ENCODE peak calls at places on chromosomes 1 and 21, in five cellular contexts. One of them, this sample, is unnamed.

GRCh38 chr1:17276568-17276967 is 27.7 kb downstream of the PADI3 start:
- DNase-seq in H9: no peak
- DNase-seq in mesenchymal stem cell: no peak
- DNase-seq in H1: no peak
- DNase-seq in trophoblast cell: no peak
- DNase-seq in this sample: no peak

GRCh38 chr1:61055110-61055614 is 27.2 kb upstream of the NFIA start:
- DNase-seq in H9: no peak
- DNase-seq in mesenchymal stem cell: peak; percentile 22
- DNase-seq in H1: no peak
- DNase-seq in trophoblast cell: no peak
- DNase-seq in this sample: no peak

GRCh38 chr1:156893048-156893953 is at the start of gene PEAR1:
- DNase-seq in H9: peak; percentile 61
- DNase-seq in mesenchymal stem cell: peak; percentile 40
- DNase-seq in H1: peak; percentile 78
- DNase-seq in trophoblast cell: no peak
- DNase-seq in this sample: no peak

GRCh38 chr21:45416619-45417018 is 11.7 kb downstream of the COL18A1 start:
- DNase-seq in H9: peak; percentile 62
- DNase-seq in mesenchymal stem cell: no peak
- DNase-seq in H1: no peak
- DNase-seq in trophoblast cell: no peak
- DNase-seq in this sample: no peak

GRCh38 chr1:52139817-52140540 is 1.9 kb upstream of the ZFYVE9 start:
- DNase-seq in H9: no peak
- DNase-seq in mesenchymal stem cell: peak; percentile 94
- DNase-seq in H1: no peak
- DNase-seq in trophoblast cell: no peak
- DNase-seq in this sample: no peak

GRCh38 chr1:18787825-18788385 is 71.6 kb downstream of the TAS1R2 start:
- DNase-seq in H9: no peak
- DNase-seq in mesenchymal stem cell: no peak
- DNase-seq in H1: no peak
- DNase-seq in trophoblast cell: no peak
- DNase-seq in this sample: no peak

GRCh38 chr1:197526736-197527371 is 248.4 kb downstream of the DENND1B start:
- DNase-seq in H9: no peak
- DNase-seq in mesenchymal stem cell: peak; percentile 36
- DNase-seq in H1: no peak
- DNase-seq in trophoblast cell: no peak
- DNase-seq in this sample: no peak

GRCh38 chr21:42400525-42400924 is 3.2 kb upstream of the UBASH3A start:
- DNase-seq in H9: no peak
- DNase-seq in mesenchymal stem cell: peak; percentile 1
- DNase-seq in H1: no peak
- DNase-seq in trophoblast cell: no peak
- DNase-seq in this sample: no peak

GRCh38 chr1:18649713-18650370 is 19.2 kb downstream of the PAX7 start:
- DNase-seq in H9: peak; percentile 75
- DNase-seq in mesenchymal stem cell: no peak
- DNase-seq in H1: peak; percentile 54
- DNase-seq in trophoblast cell: no peak
- DNase-seq in this sample: no peak

GRCh38 chr1:29592731-29593130 is 356.4 kb downstream of the PTPRU start:
- DNase-seq in H9: no peak
- DNase-seq in mesenchymal stem cell: no peak
- DNase-seq in H1: no peak
- DNase-seq in trophoblast cell: no peak
- DNase-seq in this sample: no peak

GRCh38 chr1:155005076-155005971 is 2.7 kb downstream of the ZBTB7B start:
- DNase-seq in H9: no peak
- DNase-seq in mesenchymal stem cell: no peak
- DNase-seq in H1: no peak
- DNase-seq in trophoblast cell: no peak
- DNase-seq in this sample: no peak

GRCh38 chr1:162538815-162539431 is 22.6 kb upstream of the UAP1 start:
- DNase-seq in H9: no peak
- DNase-seq in mesenchymal stem cell: peak; percentile 83
- DNase-seq in H1: no peak
- DNase-seq in trophoblast cell: peak; percentile 90
- DNase-seq in this sample: no peak

GRCh38 chr1:23029337-23029736 is 10.1 kb downstream of the KDM1A start:
- DNase-seq in H9: no peak
- DNase-seq in mesenchymal stem cell: no peak
- DNase-seq in H1: no peak
- DNase-seq in trophoblast cell: no peak
- DNase-seq in this sample: no peak

GRCh38 chr1:226665505-226666163 is 73.4 kb downstream of the ITPKB start:
- DNase-seq in H9: no peak
- DNase-seq in mesenchymal stem cell: no peak
- DNase-seq in H1: no peak
- DNase-seq in trophoblast cell: no peak
- DNase-seq in this sample: no peak
- H3K4ac ChIP-seq in H9: no peak overlapping the region
- H3K4ac ChIP-seq in mesenchymal stem cell: no peak overlapping the region
- H3K4ac ChIP-seq in H1: no peak overlapping the region
- H3K4ac ChIP-seq in trophoblast cell: no peak overlapping the region
- H3K4ac ChIP-seq in this sample: no peak overlapping the region

GRCh38 chr1:24202987-24203386 is 15.9 kb upstream of the IFNLR1 start:
- DNase-seq in H9: no peak
- DNase-seq in mesenchymal stem cell: no peak
- DNase-seq in H1: no peak
- DNase-seq in trophoblast cell: no peak
- DNase-seq in this sample: no peak

GRCh38 chr1:24204116-24204515 is 17.0 kb upstream of the IFNLR1 start:
- DNase-seq in H9: no peak
- DNase-seq in mesenchymal stem cell: no peak
- DNase-seq in H1: no peak
- DNase-seq in trophoblast cell: no peak
- DNase-seq in this sample: no peak

GRCh38 chr1:24201941-24202440 is 14.9 kb upstream of the IFNLR1 start:
- DNase-seq in H9: peak; percentile 83
- DNase-seq in mesenchymal stem cell: peak; percentile 89
- DNase-seq in H1: peak; percentile 93
- DNase-seq in trophoblast cell: peak; percentile 88
- DNase-seq in this sample: peak; percentile 80

GRCh38 chr1:24203404-24203803 is 16.3 kb upstream of the IFNLR1 start:
- DNase-seq in H9: no peak
- DNase-seq in mesenchymal stem cell: no peak
- DNase-seq in H1: no peak
- DNase-seq in trophoblast cell: no peak
- DNase-seq in this sample: no peak

GRCh38 chr1:24202556-24202955 is 15.5 kb upstream of the IFNLR1 start:
- DNase-seq in H9: no peak
- DNase-seq in mesenchymal stem cell: no peak
- DNase-seq in H1: no peak
- DNase-seq in trophoblast cell: no peak
- DNase-seq in this sample: no peak
- H2BK12ac ChIP-seq in H9: no peak overlapping the region
- H2BK12ac ChIP-seq in mesenchymal stem cell: no peak overlapping the region
- H2BK12ac ChIP-seq in H1: peak overlapping the region; percentile 6
- H2BK12ac ChIP-seq in trophoblast cell: no peak overlapping the region
- H2BK12ac ChIP-seq in this sample: peak overlapping the region; percentile 64

GRCh38 chr1:109425902-109426277 is 358 bp downstream of the PSMA5 start:
- DNase-seq in H9: no peak
- DNase-seq in mesenchymal stem cell: peak; percentile 82
- DNase-seq in H1: no peak
- DNase-seq in trophoblast cell: peak; percentile 67
- DNase-seq in this sample: no peak
- H3K4ac ChIP-seq in H9: no peak overlapping the region
- H3K4ac ChIP-seq in mesenchymal stem cell: peak overlapping the region; percentile 78
- H3K4ac ChIP-seq in H1: no peak overlapping the region
- H3K4ac ChIP-seq in trophoblast cell: peak overlapping the region; percentile 60
- H3K4ac ChIP-seq in this sample: no peak overlapping the region

GRCh38 chr1:117932576-117932975 is 3.0 kb downstream of the WDR3 start:
- DNase-seq in H9: no peak
- DNase-seq in mesenchymal stem cell: no peak
- DNase-seq in H1: no peak
- DNase-seq in trophoblast cell: no peak
- DNase-seq in this sample: no peak
- H2BK12ac ChIP-seq in H9: no peak overlapping the region
- H2BK12ac ChIP-seq in mesenchymal stem cell: no peak overlapping the region
- H2BK12ac ChIP-seq in H1: no peak overlapping the region
- H2BK12ac ChIP-seq in trophoblast cell: no peak overlapping the region
- H2BK12ac ChIP-seq in this sample: no peak overlapping the region

GRCh38 chr1:228803421-228803820 is 68.1 kb downstream of the RHOU start:
- DNase-seq in H9: no peak
- DNase-seq in mesenchymal stem cell: no peak
- DNase-seq in H1: peak; percentile 6
- DNase-seq in trophoblast cell: no peak
- DNase-seq in this sample: no peak

GRCh38 chr1:228801068-228801467 is 65.8 kb downstream of the RHOU start:
- DNase-seq in H9: no peak
- DNase-seq in mesenchymal stem cell: no peak
- DNase-seq in H1: peak; percentile 10
- DNase-seq in trophoblast cell: peak; percentile 43
- DNase-seq in this sample: no peak

GRCh38 chr1:228802386-228803221 is 67.3 kb downstream of the RHOU start:
- DNase-seq in H9: no peak
- DNase-seq in mesenchymal stem cell: peak; percentile 48
- DNase-seq in H1: peak; percentile 14
- DNase-seq in trophoblast cell: no peak
- DNase-seq in this sample: no peak

GRCh38 chr1:228804640-228805413 is 69.5 kb downstream of the RHOU start:
- DNase-seq in H9: peak; percentile 44
- DNase-seq in mesenchymal stem cell: no peak
- DNase-seq in H1: peak; percentile 44
- DNase-seq in trophoblast cell: no peak
- DNase-seq in this sample: no peak

GRCh38 chr1:228804173-228804572 is 68.9 kb downstream of the RHOU start:
- DNase-seq in H9: no peak
- DNase-seq in mesenchymal stem cell: no peak
- DNase-seq in H1: no peak
- DNase-seq in trophoblast cell: no peak
- DNase-seq in this sample: no peak
- H3K4ac ChIP-seq in H9: no peak overlapping the region
- H3K4ac ChIP-seq in mesenchymal stem cell: no peak overlapping the region
- H3K4ac ChIP-seq in H1: peak overlapping the region; percentile 87
- H3K4ac ChIP-seq in trophoblast cell: no peak overlapping the region
- H3K4ac ChIP-seq in this sample: no peak overlapping the region

GRCh38 chr1:178491721-178492120 is 5.0 kb downstream of the CLEC20A start:
- DNase-seq in H9: no peak
- DNase-seq in mesenchymal stem cell: no peak
- DNase-seq in H1: no peak
- DNase-seq in trophoblast cell: no peak
- DNase-seq in this sample: no peak
- H2BK12ac ChIP-seq in H9: no peak overlapping the region
- H2BK12ac ChIP-seq in mesenchymal stem cell: no peak overlapping the region
- H2BK12ac ChIP-seq in H1: no peak overlapping the region
- H2BK12ac ChIP-seq in trophoblast cell: no peak overlapping the region
- H2BK12ac ChIP-seq in this sample: no peak overlapping the region

GRCh38 chr1:8539683-8540082 is 221.8 kb downstream of the SLC45A1 start:
- DNase-seq in H9: no peak
- DNase-seq in mesenchymal stem cell: no peak
- DNase-seq in H1: no peak
- DNase-seq in trophoblast cell: no peak
- DNase-seq in this sample: no peak

GRCh38 chr1:8540266-8540926 is 222.5 kb downstream of the SLC45A1 start:
- DNase-seq in H9: no peak
- DNase-seq in mesenchymal stem cell: peak; percentile 88
- DNase-seq in H1: no peak
- DNase-seq in trophoblast cell: no peak
- DNase-seq in this sample: no peak

GRCh38 chr1:8543965-8544364 is 226.1 kb downstream of the SLC45A1 start:
- DNase-seq in H9: no peak
- DNase-seq in mesenchymal stem cell: no peak
- DNase-seq in H1: no peak
- DNase-seq in trophoblast cell: no peak
- DNase-seq in this sample: no peak

GRCh38 chr1:8540971-8541370 is 223.1 kb downstream of the SLC45A1 start:
- DNase-seq in H9: no peak
- DNase-seq in mesenchymal stem cell: peak; percentile 62
- DNase-seq in H1: no peak
- DNase-seq in trophoblast cell: no peak
- DNase-seq in this sample: no peak

GRCh38 chr1:8541961-8542521 is 224.1 kb downstream of the SLC45A1 start:
- DNase-seq in H9: no peak
- DNase-seq in mesenchymal stem cell: peak; percentile 87
- DNase-seq in H1: no peak
- DNase-seq in trophoblast cell: no peak
- DNase-seq in this sample: no peak
- H3K4ac ChIP-seq in H9: no peak overlapping the region
- H3K4ac ChIP-seq in mesenchymal stem cell: no peak overlapping the region
- H3K4ac ChIP-seq in H1: no peak overlapping the region
- H3K4ac ChIP-seq in trophoblast cell: no peak overlapping the region
- H3K4ac ChIP-seq in this sample: no peak overlapping the region

DNA sequence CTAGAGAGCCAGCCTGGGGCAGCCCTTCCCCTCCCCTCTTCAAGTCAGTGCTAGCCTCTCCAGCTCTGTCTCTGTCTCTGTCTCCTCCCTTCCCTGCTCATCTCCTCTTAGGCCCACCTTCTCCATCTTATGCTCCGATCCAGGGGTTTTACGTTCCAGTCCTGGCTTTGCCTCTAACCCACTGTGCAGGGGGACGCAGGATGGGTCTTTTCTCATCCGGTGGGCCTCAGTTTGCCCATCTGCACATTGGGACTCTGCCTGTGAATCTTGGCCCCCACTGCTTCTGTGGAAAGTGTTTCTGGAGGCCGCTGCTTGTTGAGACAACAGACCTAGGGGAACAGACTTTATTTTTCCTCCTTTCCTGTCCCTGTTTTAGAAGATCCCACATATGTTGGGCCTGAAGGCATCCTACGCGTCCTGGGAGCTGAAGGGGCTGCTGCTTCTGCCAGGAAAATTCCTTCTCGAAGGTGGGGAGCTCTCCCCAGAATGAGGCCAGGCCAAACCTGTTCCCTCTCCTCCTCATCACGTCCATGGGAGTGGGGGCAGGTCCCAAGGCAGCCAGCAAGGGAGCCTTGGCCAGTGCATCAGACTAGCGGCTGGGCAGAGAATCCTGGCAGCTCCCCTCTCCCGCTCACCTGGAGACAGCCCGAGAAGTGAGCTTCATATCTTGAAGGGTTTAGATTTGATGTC is 99.5 kb upstream of the CSF3R start:
- DNase-seq in H9: no peak
- DNase-seq in mesenchymal stem cell: no peak
- DNase-seq in H1: peak; percentile 77
- DNase-seq in trophoblast cell: no peak
- DNase-seq in this sample: no peak
- H2BK12ac ChIP-seq in H9: no peak overlapping the region
- H2BK12ac ChIP-seq in mesenchymal stem cell: no peak overlapping the region
- H2BK12ac ChIP-seq in H1: peak overlapping the region; percentile 75
- H2BK12ac ChIP-seq in trophoblast cell: no peak overlapping the region
- H2BK12ac ChIP-seq in this sample: peak overlapping the region; percentile 23